ENCODE peak calls at places on chromosomes 5 and 9, in six cellular contexts. Q, F, Z, D, K and E are unnamed samples.

GRCh38 chr5:61737991-61738390 is 405.9 kb downstream of the ZSWIM6 start:
- DNase-seq in Q (no peak), F (no peak), Z (no peak), D (no peak), K (no peak), E (no peak)

GRCh38 chr5:59007460-59008063 is 424.7 kb downstream of the RAB3C start:
- DNase-seq in Q (no peak), F (no peak), Z (no peak), D (no peak), K (peak), E (no peak)

GRCh38 chr9:122389799-122390481 is 19.1 kb downstream of the PTGS1 start:
- DNase-seq in Q (no peak), F (peak), Z (no peak), D (no peak), K (no peak), E (peak)

GRCh38 chr5:5017827-5018559 is 122.1 kb upstream of the ADAMTS16 start:
- DNase-seq in Q (no peak), F (no peak), Z (no peak), D (no peak), K (no peak), E (no peak)

GRCh38 chr5:149240354-149240998 is 31.2 kb upstream of the AFAP1L1 start:
- DNase-seq in Q (no peak), F (no peak), Z (peak), D (peak), K (peak), E (no peak)

GRCh38 chr5:179176571-179177230 is 116.5 kb downstream of the ZNF354C start:
- DNase-seq in Q (no peak), F (no peak), Z (no peak), D (no peak), K (no peak), E (no peak)

GRCh38 chr5:78979899-78980298 is 5.2 kb downstream of the ARSB start:
- DNase-seq in Q (no peak), F (no peak), Z (no peak), D (no peak), K (no peak), E (no peak)

GRCh38 chr5:138903113-138903789 is 28.1 kb upstream of the LRRTM2 start:
- DNase-seq in Q (no peak), F (no peak), Z (no peak), D (no peak), K (no peak), E (no peak)

GRCh38 chr5:146076028-146076427 is 29.3 kb downstream of the PLAC8L1 start:
- DNase-seq in Q (no peak), F (no peak), Z (no peak), D (no peak), K (no peak), E (no peak)

GRCh38 chr5:57986746-57987145 is 473.1 kb downstream of the PLK2 start:
- DNase-seq in Q (no peak), F (no peak), Z (no peak), D (no peak), K (no peak), E (no peak)

GRCh38 chr5:80269991-80270438 is 14.2 kb upstream of the SERINC5 start:
- DNase-seq in Q (no peak), F (no peak), Z (no peak), D (peak), K (peak), E (no peak)

GRCh38 chr9:76808636-76809035 is 44.4 kb downstream of the PCA3 start:
- DNase-seq in Q (no peak), F (no peak), Z (no peak), D (no peak), K (no peak), E (no peak)

GRCh38 chr5:98397081-98397480 is 376.4 kb upstream of the RGMB start:
- DNase-seq in Q (no peak), F (no peak), Z (no peak), D (no peak), K (no peak), E (no peak)

GRCh38 chr5:154369682-154370081 is 76.1 kb upstream of the SAP30L start:
- DNase-seq in Q (no peak), F (peak), Z (no peak), D (no peak), K (no peak), E (no peak)

GRCh38 chr9:120235081-120235480 is 344.9 kb downstream of the CDK5RAP2 start:
- DNase-seq in Q (no peak), F (no peak), Z (no peak), D (no peak), K (no peak), E (no peak)

GRCh38 chr5:10474521-10475075 is 32.9 kb downstream of the ROPN1L start:
- DNase-seq in Q (no peak), F (no peak), Z (no peak), D (no peak), K (no peak), E (no peak)

GRCh38 chr9:70455993-70456704 is 41.7 kb upstream of the KLF9 start:
- DNase-seq in Q (no peak), F (no peak), Z (no peak), D (no peak), K (no peak), E (no peak)

GRCh38 chr9:114771901-114772300 is 33.9 kb downstream of the TNFSF15 start:
- DNase-seq in Q (no peak), F (no peak), Z (no peak), D (no peak), K (no peak), E (no peak)

GRCh38 chr5:163565931-163566608 is 60.7 kb downstream of the MAT2B start:
- DNase-seq in Q (no peak), F (peak), Z (peak), D (peak), K (peak), E (no peak)

GRCh38 chr5:159331099-159331973 is 1.0 kb upstream of the IL12B start:
- DNase-seq in Q (peak), F (peak), Z (peak), D (peak), K (peak), E (peak)

GRCh38 chr9:120152295-120152694 is 427.7 kb downstream of the CDK5RAP2 start:
- DNase-seq in Q (no peak), F (peak), Z (no peak), D (no peak), K (no peak), E (no peak)

GRCh38 chr5:57167201-57167600 is 6.7 kb upstream of the GPBP1 start:
- DNase-seq in Q (no peak), F (no peak), Z (no peak), D (no peak), K (no peak), E (no peak)

GRCh38 chr9:36765468-36766341 is 193.0 kb downstream of the MELK start:
- DNase-seq in Q (peak), F (peak), Z (peak), D (peak), K (peak), E (no peak)

GRCh38 chr9:114276908-114277821 is 45.7 kb upstream of the ORM1 start:
- DNase-seq in Q (peak), F (peak), Z (peak), D (no peak), K (no peak), E (no peak)

GRCh38 chr9:84775056-84775648 is 105.6 kb downstream of the NTRK2 start:
- DNase-seq in Q (no peak), F (no peak), Z (no peak), D (no peak), K (no peak), E (no peak)

GRCh38 chr5:148193202-148193601 is 9.6 kb upstream of the SPINK6 start:
- DNase-seq in Q (no peak), F (no peak), Z (no peak), D (no peak), K (no peak), E (no peak)
- H3K27ac ChIP-seq in Q (no peak), F (no peak), Z (no peak), D (no peak), K (no peak), E (no peak)

DNA sequence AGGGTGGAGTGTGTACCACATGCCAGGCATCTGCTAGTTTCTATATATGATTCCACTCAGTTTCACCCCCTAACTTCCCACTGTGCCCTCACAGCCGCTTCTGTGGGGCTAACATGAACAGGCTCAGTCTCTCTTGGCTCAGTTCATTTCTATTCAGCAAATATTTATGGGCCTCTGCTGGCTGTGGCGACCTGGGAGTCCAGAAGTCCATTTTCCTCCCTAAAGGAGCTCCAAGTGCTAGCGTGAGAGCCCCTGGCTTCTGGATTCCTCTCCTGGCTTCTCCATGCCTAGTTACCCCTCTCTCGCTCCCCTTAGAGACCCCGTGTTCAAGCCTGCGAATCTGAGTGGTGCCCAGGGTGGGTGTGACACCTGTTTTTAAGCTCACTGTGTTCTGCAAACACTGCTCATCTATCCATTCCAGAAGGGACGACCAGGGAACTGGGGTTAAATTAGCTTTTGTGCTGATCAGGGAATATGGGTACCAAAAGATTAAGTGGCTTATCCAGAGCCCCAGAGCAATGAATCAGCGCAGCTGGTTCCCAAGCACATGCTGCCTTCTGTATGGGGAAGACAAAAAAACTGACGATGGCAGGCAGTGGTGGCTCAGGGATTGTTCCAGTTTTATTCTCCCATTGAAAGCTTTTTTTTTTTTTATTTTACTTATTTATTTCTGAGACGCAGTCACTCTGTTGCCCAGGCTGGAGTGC is 57.6 kb downstream of the HMCN2 start:
- DNase-seq in Q (no peak), F (no peak), Z (no peak), D (no peak), K (no peak), E (no peak)
- H3K4me3 ChIP-seq in Q (no peak), F (no peak), Z (no peak), D (no peak), K (no peak), E (no peak)

GRCh38 chr5:135092476-135092875 is 58.4 kb upstream of the PITX1 start:
- DNase-seq in Q (no peak), F (no peak), Z (peak), D (no peak), K (no peak), E (no peak)

GRCh38 chr5:135097390-135097789 is 63.4 kb upstream of the PITX1 start:
- DNase-seq in Q (no peak), F (no peak), Z (no peak), D (no peak), K (no peak), E (no peak)

GRCh38 chr5:135094339-135095051 is 60.5 kb upstream of the PITX1 start:
- DNase-seq in Q (peak), F (no peak), Z (no peak), D (no peak), K (no peak), E (no peak)

GRCh38 chr5:135095871-135096270 is 61.8 kb upstream of the PITX1 start:
- DNase-seq in Q (no peak), F (no peak), Z (no peak), D (no peak), K (no peak), E (no peak)

DNA sequence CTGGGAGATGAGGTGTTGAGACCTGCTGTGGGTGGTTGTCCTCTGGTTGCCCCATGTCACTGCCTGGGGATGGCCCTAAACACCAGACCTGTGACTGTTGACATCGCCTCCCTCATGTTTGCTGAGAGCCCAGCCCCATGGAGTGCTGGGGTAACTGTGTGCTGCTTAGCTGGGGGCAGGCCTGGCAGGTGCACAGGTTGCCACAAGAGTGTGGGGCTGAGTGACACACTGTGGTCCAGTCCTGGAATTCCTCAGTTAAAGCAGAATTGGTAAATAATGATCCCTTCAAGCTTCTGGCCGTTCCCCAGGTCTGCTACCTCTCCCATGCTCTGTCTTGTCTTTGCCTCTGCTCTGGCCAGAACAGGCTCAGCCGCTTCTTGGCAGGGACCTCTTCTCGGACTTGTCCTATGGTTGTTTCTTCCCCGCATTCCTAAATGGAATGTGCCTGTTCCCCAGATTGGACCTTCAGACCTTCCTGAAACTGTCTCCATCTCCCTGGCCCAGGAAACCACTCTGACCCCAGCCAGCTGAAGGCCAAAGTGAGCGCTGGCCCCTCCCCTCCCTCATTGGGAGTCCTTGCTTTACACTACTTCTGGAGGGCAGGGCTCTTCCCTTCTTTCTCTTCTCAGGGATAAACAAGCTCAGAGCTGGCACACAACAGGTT is 61.2 kb upstream of the PITX1 start:
- DNase-seq in Q (no peak), F (no peak), Z (no peak), D (no peak), K (no peak), E (no peak)
- H3K27ac ChIP-seq in Q (no peak), F (no peak), Z (no peak), D (no peak), K (no peak), E (no peak)

GRCh38 chr5:176817864-176818377 is 7.6 kb downstream of the UNC5A start:
- DNase-seq in Q (no peak), F (peak), Z (no peak), D (peak), K (peak), E (no peak)
- H3K4me3 ChIP-seq in Q (peak), F (peak), Z (peak), D (peak), K (no peak), E (no peak)

DNA sequence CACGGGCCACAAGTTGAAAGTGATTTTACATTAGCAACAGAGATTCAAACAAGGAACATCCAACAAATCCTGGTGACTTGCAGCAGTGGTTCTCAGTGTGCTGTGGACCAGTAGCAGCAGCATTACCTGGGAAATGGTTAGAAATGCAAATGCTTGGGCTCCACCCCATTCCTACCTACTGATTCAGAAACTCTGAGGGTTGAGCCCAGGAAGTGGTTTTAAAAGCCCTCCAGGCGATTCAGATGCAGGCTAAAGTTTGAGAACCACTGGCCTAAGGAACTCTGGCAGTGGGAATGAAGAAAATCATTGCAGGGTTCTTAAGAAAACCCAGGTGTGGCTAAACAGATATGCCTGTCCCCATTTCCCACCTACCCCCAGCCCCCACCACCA is 398.8 kb downstream of the ENC1 start:
- DNase-seq in Q (no peak), F (peak), Z (no peak), D (no peak), K (peak), E (no peak)
- H3K27ac ChIP-seq in Q (no peak), F (no peak), Z (no peak), D (no peak), K (no peak), E (no peak)

DNA sequence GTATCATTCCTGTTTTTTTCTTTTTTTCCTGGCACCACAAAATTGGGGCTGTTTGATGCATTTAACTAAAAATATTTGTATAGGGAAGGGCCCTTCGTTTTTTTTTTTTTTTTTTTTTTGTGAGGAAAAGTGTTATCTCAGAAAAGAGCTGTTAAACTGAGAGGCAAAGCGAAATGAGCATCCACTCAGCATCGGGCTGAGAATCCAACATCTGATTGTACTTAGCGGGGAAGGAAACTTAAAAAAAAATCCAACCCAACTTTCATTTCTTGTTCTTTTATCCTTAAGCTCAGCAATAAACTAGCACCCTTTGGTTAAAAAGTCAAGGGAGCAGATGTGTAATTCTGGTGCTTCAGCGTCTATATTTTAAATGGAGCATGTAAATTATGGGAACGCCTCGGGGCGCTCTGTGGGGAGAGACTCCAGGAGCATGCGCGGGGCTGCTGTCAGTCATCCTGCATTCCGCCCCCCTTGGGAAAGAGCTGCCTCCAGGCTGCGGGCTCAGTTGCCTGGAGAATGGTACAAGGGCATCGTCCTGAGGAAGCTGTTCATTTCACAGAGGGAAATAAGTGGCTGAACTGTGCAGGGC is 33.3 kb downstream of the DMRT2 start:
- DNase-seq in Q (peak), F (peak), Z (no peak), D (no peak), K (no peak), E (no peak)
- H3K4me3 ChIP-seq in Q (peak), F (peak), Z (peak), D (no peak), K (no peak), E (no peak)

GRCh38 chr9:26324787-26325186 is 567.8 kb downstream of the CAAP1 start:
- DNase-seq in Q (no peak), F (no peak), Z (no peak), D (no peak), K (no peak), E (no peak)
- H3K27ac ChIP-seq in Q (no peak), F (no peak), Z (no peak), D (no peak), K (no peak), E (no peak)

DNA sequence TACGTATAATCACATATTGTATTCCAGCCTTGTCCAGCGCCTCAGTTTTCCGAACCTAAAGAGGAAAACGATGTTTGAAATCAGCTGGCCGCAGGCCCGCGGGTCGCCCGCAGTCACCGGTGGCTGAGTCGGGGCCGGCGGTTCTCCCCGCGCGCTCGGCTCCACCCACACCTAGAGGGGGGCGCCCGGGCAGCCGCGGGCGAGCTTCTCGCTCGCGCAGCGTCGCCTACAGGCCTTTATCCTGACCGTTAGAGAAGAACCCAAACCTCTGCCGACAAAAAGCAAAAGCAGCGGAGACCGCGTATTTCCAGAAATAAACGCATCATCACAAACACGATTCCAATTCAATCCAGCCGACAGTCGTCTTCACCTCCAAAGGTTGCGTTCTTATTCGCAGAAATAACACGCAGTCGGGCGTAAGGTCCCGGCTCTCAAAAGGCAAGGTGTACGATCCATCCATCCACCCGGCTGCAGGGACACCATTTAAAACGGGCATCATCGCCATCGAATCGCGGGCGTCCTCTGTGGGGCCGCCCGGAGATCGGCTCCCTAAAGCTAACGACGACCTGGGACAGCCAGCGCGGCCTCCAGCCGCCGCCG is 680 bp upstream of the NIPBL start:
- DNase-seq in Q (peak), F (peak), Z (peak), D (peak), K (peak), E (peak)
- H3K4me3 ChIP-seq in Q (peak), F (peak), Z (peak), D (peak), K (peak), E (peak)